ENCODE peak calls at places on chromosomes 6 and 20, in four cellular contexts. Q is effector memory CD8-positive, alpha-beta T cell; P is left ventricle myocardium superior; D is Right ventricle myocardium inferior. V is an unnamed sample.

GRCh38 chr6:113809818-113810217 is 47.3 kb upstream of the MARCKS start:
- ATAC-seq in P (peak; percentile 54), D (peak; percentile 59), Q (peak; percentile 37), V (peak; percentile 43)

GRCh38 chr6:33718713-33719112 is 7.2 kb upstream of the UQCC2 start:
- ATAC-seq in P (no peak), Q (no peak), D (no peak), V (no peak)

GRCh38 chr6:35967059-35967769 is 46.3 kb upstream of the SRPK1 start:
- ATAC-seq in Q (no peak), D (no peak), P (no peak), V (no peak)

GRCh38 chr6:137341721-137342195 is 122.6 kb upstream of the IFNGR1 start:
- ATAC-seq in Q (peak; percentile 91), P (peak; percentile 73), D (peak; percentile 59), V (no peak)

GRCh38 chr6:18496462-18496861 is 109.3 kb downstream of the RNF144B start:
- ATAC-seq in Q (no peak), P (no peak), D (no peak), V (no peak)

GRCh38 chr6:48213076-48213788 is 102.2 kb upstream of the PTCHD4 start:
- ATAC-seq in Q (no peak), D (no peak), P (no peak), V (no peak)

GRCh38 chr6:117110737-117111136 is 154.6 kb upstream of the VGLL2 start:
- ATAC-seq in Q (no peak), P (no peak), D (no peak), V (no peak)

GRCh38 chr6:116500969-116501433 is 10.4 kb upstream of the CALHM5 start:
- ATAC-seq in P (no peak), Q (no peak), D (no peak), V (no peak)

GRCh38 chr6:138104618-138105213 is 2.5 kb downstream of the PERP start:
- ATAC-seq in P (no peak), Q (no peak), D (no peak), V (no peak)

GRCh38 chr20:35828916-35829315 is 57.1 kb downstream of the PHF20 start:
- ATAC-seq in P (peak; percentile 11), Q (no peak), D (no peak), V (no peak)

GRCh38 chr6:136382676-136383075 is 93.0 kb upstream of the BCLAF1 start:
- ATAC-seq in Q (no peak), D (no peak), P (no peak), V (no peak)

GRCh38 chr20:48325656-48326433 is 502.0 kb downstream of the PREX1 start:
- ATAC-seq in P (no peak), D (no peak), Q (no peak), V (no peak)

GRCh38 chr6:33413601-33414120 is 2.8 kb downstream of the PHF1 start:
- ATAC-seq in D (no peak), P (no peak), Q (no peak), V (no peak)

GRCh38 chr20:46336735-46337134 is 28.4 kb upstream of the CDH22 start:
- ATAC-seq in Q (no peak), D (no peak), P (no peak), V (no peak)

GRCh38 chr6:51644426-51644825 is 443.0 kb downstream of the PKHD1 start:
- ATAC-seq in D (no peak), Q (no peak), P (no peak), V (no peak)

GRCh38 chr6:105646391-105646867 is 243.5 kb upstream of the PREP start:
- ATAC-seq in D (no peak), P (no peak), Q (peak; percentile 80), V (no peak)

GRCh38 chr6:11754625-11755289 is 23.8 kb downstream of the ADTRP start:
- ATAC-seq in P (peak; percentile 58), D (peak; percentile 87), Q (no peak), V (peak; percentile 71)

GRCh38 chr20:43975096-43975768 is 60.6 kb downstream of the TOX2 start:
- ATAC-seq in Q (no peak), P (no peak), D (no peak), V (no peak)

GRCh38 chr20:41408131-41408789 is 41.6 kb upstream of the EMILIN3 start:
- ATAC-seq in Q (peak; percentile 59), P (no peak), D (peak; percentile 1), V (no peak)

GRCh38 chr6:36642913-36643817 is 35.3 kb upstream of the CDKN1A start:
- ATAC-seq in D (peak; percentile 80), P (peak; percentile 96), Q (no peak), V (peak; percentile 93)

GRCh38 chr6:3869632-3870527 is 20.7 kb downstream of the FAM50B start:
- ATAC-seq in Q (peak; percentile 73), D (no peak), P (no peak), V (no peak)

GRCh38 chr20:2690718-2691117 is 1.9 kb upstream of the EBF4 start:
- ATAC-seq in P (no peak), D (no peak), Q (no peak), V (no peak)

GRCh38 chr20:19757973-19758887 is at the start of gene RIN2:
- ATAC-seq in P (peak; percentile 86), D (peak; percentile 87), Q (no peak), V (peak; percentile 85)

GRCh38 chr20:4120921-4121321 is 105.6 kb upstream of the RNF24 start:
- ATAC-seq in P (peak; percentile 55), D (no peak), Q (no peak), V (no peak)

GRCh38 chr6:158072083-158072721 is 90.5 kb downstream of the SYNJ2 start:
- ATAC-seq in P (peak; percentile 72), Q (peak; percentile 67), D (peak; percentile 66), V (peak; percentile 59)

GRCh38 chr6:44059359-44060342 is 67.6 kb downstream of the MRPL14 start:
- ATAC-seq in Q (no peak), D (peak; percentile 35), P (peak; percentile 33), V (no peak)

GRCh38 chr6:41406821-41407787 is 71.7 kb downstream of the NCR2 start:
- ATAC-seq in P (peak; percentile 89), D (peak; percentile 75), Q (no peak), V (no peak)

GRCh38 chr6:14286144-14286543 is 168.6 kb downstream of the CD83 start:
- ATAC-seq in P (peak; percentile 46), D (peak; percentile 40), Q (no peak), V (no peak)

GRCh38 chr6:137910843-137911456 is 43.9 kb downstream of the TNFAIP3 start:
- ATAC-seq in Q (no peak), P (no peak), D (no peak), V (no peak)

GRCh38 chr6:29211488-29211887 is 40.8 kb downstream of the OR2J2 start:
- ATAC-seq in P (no peak), D (no peak), Q (no peak), V (no peak)

GRCh38 chr6:37630281-37630799 is 67.3 kb downstream of the MDGA1 start:
- ATAC-seq in P (no peak), Q (no peak), D (no peak), V (no peak)

GRCh38 chr6:17703256-17703694 is 3.5 kb downstream of the NUP153 start:
- ATAC-seq in P (no peak), Q (no peak), D (no peak), V (no peak)

GRCh38 chr6:111757342-111757741 is 115.9 kb downstream of the FYN start:
- ATAC-seq in D (no peak), Q (peak; percentile 9), P (no peak), V (peak; percentile 27)

GRCh38 chr20:48758206-48758820 is 69.5 kb downstream of the PREX1 start:
- ATAC-seq in Q (peak; percentile 68), P (no peak), D (peak; percentile 36), V (no peak)

V was measured in gastroesophageal sphincter.